ENCODE peak calls at places on chromosomes 6 and 20, in six cellular contexts. Q is GDM1, Y is left lung, F is OCI-LY7, J is iPS DF 6.9, Z is DMS 273 treated with DMSO at 0.1 percent for 48 hours. N is an unnamed sample.

GRCh38 chr6:111711476-111711875 is 105.8 kb upstream of the TRAF3IP2 start:
- DNase-seq in Q (no peak), Y (no peak), F (no peak), J (no peak), Z (peak), N (no peak)

GRCh38 chr6:35213824-35214756 is at the start of gene SCUBE3:
- DNase-seq in Q (no peak), Y (no peak), F (no peak), J (peak), Z (no peak), N (no peak)

GRCh38 chr6:140809694-140810101 is 1323.0 kb upstream of the GJE1 start:
- DNase-seq in Q (peak), Y (no peak), F (no peak), J (no peak), Z (no peak), N (no peak)

GRCh38 chr20:19644085-19644484 is 114.0 kb upstream of the RIN2 start:
- DNase-seq in Q (no peak), Y (no peak), F (no peak), J (no peak), Z (no peak), N (no peak)

GRCh38 chr20:16362642-16363041 is 210.6 kb downstream of the KIF16B start:
- DNase-seq in Q (no peak), Y (no peak), F (no peak), J (no peak), Z (no peak), N (no peak)

GRCh38 chr6:50850860-50851259 is 32.2 kb downstream of the TFAP2B start:
- DNase-seq in Q (no peak), Y (no peak), F (no peak), J (no peak), Z (no peak), N (no peak)

GRCh38 chr6:119100115-119100514 is 21.7 kb upstream of the FAM184A start:
- DNase-seq in Q (no peak), Y (no peak), F (no peak), J (no peak), Z (no peak), N (no peak)

GRCh38 chr20:50389437-50389807 is 120.8 kb upstream of the PTPN1 start:
- DNase-seq in Q (no peak), Y (no peak), F (no peak), J (no peak), Z (no peak), N (no peak)

GRCh38 chr20:34642009-34642408 is 34.9 kb downstream of the PIGU start:
- DNase-seq in Q (no peak), Y (no peak), F (no peak), J (no peak), Z (no peak), N (no peak)

GRCh38 chr6:39495640-39496039 is 173.1 kb upstream of the KCNK16 start:
- DNase-seq in Q (no peak), Y (no peak), F (no peak), J (no peak), Z (no peak), N (no peak)

N was measured in SIG-M5.